ENCODE peak calls at places on chromosomes 13 and 19, in six cellular contexts. E is CD8-positive, alpha-beta T cell; Y is CD4-positive, alpha-beta T cell; T is ovary; I is testis; A is lower lobe of right lung. Q is an unnamed sample.

GRCh38 chr13:109694972-109695371 is 91.4 kb downstream of the IRS2 start:
- DNase-seq in I (no peak), E (no peak), A (no peak), T (no peak), Y (no peak), Q (no peak)

GRCh38 chr13:36945078-36945477 is 25.0 kb upstream of the SMAD9 start:
- DNase-seq in I (no peak), T (no peak), E (no peak), Y (no peak), A (no peak), Q (no peak)

GRCh38 chr19:17325881-17326594 is 8.6 kb downstream of the ANO8 start:
- DNase-seq in Y (no peak), I (peak; percentile 84), A (no peak), E (no peak), T (no peak), Q (no peak)

GRCh38 chr13:21399741-21400140 is 59.4 kb downstream of the ZDHHC20 start:
- DNase-seq in I (no peak), Y (no peak), A (no peak), E (no peak), T (no peak), Q (no peak)

GRCh38 chr13:113898391-113898790 is 34.5 kb upstream of the GAS6 start:
- DNase-seq in T (no peak), Y (no peak), E (no peak), I (no peak), A (no peak), Q (no peak)

GRCh38 chr13:80840313-80840976 is 499.5 kb upstream of the SPRY2 start:
- DNase-seq in Y (no peak), A (no peak), T (no peak), E (no peak), I (no peak), Q (no peak)

GRCh38 chr19:18417250-18418033 is 1.8 kb upstream of the SSBP4 start:
- DNase-seq in Y (no peak), I (peak; percentile 74), E (no peak), A (peak; percentile 87), T (peak; percentile 81), Q (peak; percentile 94)

GRCh38 chr13:43787518-43787891 is 733 bp upstream of the ENOX1 start:
- DNase-seq in I (no peak), A (no peak), T (no peak), E (no peak), Y (no peak), Q (no peak)

GRCh38 chr13:61765940-61766666 is 350.5 kb upstream of the PCDH20 start:
- DNase-seq in I (no peak), T (no peak), A (no peak), Y (no peak), E (no peak), Q (no peak)

GRCh38 chr13:61768175-61768574 is 352.5 kb upstream of the PCDH20 start:
- DNase-seq in A (no peak), Y (no peak), I (no peak), E (no peak), T (no peak), Q (no peak)

GRCh38 chr13:61761690-61762089 is 346.0 kb upstream of the PCDH20 start:
- DNase-seq in A (no peak), T (no peak), I (no peak), Y (no peak), E (no peak), Q (no peak)

GRCh38 chr13:61766667-61767058 is 351.0 kb upstream of the PCDH20 start:
- DNase-seq in Y (no peak), E (no peak), A (no peak), T (no peak), I (no peak), Q (no peak)

GRCh38 chr13:61765181-61765742 is 349.6 kb upstream of the PCDH20 start:
- DNase-seq in E (no peak), I (no peak), T (no peak), Y (no peak), A (no peak), Q (peak; percentile 49)
- H3K27ac ChIP-seq in E (no peak overlapping the region), I (no peak overlapping the region), T (no peak overlapping the region), Y (no peak overlapping the region), A (no peak overlapping the region), Q (no peak overlapping the region)

GRCh38 chr13:25174304-25174703 is 2.2 kb upstream of the AMER2 start:
- DNase-seq in I (no peak), T (no peak), A (no peak), E (no peak), Y (no peak), Q (no peak)

GRCh38 chr13:25175026-25175425 is 2.9 kb upstream of the AMER2 start:
- DNase-seq in A (no peak), T (no peak), E (no peak), I (no peak), Y (no peak), Q (no peak)

GRCh38 chr13:25177012-25177411 is 4.9 kb upstream of the AMER2 start:
- DNase-seq in Y (no peak), T (no peak), A (no peak), I (no peak), E (no peak), Q (no peak)

GRCh38 chr13:25177636-25178035 is 5.5 kb upstream of the AMER2 start:
- DNase-seq in T (no peak), I (no peak), Y (no peak), A (no peak), E (no peak), Q (no peak)

GRCh38 chr13:25175431-25175830 is 3.3 kb upstream of the AMER2 start:
- DNase-seq in T (no peak), A (no peak), Y (no peak), E (no peak), I (no peak), Q (no peak)
- H3K27me3 ChIP-seq in T (no peaks in the 10 kb centered on the region), A (peaks cover 48% of the 10 kb centered on the region), Y (peaks cover 58% of the 10 kb centered on the region), E (peaks cover 5% of the 10 kb centered on the region), I (no peaks in the 10 kb centered on the region), Q (peaks cover 16% of the 10 kb centered on the region)

DNA sequence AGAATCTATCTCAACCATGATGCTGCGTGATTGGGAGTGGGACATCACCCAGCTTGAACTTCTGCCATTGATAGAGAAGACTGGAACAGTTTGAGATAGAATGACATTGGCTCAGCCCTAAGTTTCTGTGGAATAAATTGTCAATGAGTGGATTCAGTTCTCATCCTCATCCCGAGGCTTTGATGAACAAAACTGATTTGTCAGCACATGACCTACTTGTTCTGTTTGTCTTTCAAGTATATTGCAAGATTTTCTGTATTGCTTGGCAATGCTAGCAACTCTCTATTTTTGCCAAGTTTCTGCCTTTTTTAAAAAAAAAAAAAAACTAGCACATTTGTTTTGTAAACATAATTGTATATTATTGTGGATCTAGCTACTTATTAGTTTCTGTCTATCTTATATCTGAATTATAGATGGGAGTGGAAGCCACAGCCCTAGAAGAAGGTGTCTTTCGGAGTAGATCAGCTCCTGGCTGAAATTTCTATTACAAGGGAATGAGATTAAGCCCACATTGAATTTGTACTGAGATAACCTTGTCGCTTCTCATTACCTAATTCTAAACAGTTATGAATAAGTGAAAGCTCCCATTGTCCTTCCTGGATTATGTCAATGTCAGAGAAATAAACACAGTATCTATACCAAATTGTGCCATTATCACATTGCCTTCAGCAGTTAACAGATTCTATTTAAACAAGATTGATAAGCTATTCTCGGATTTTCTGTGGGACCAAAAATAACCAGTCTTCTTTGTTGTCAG is 166.1 kb downstream of the TNFSF13B start:
- DNase-seq in T (no peak), E (no peak), Y (no peak), I (no peak), A (no peak), Q (no peak)
- H3K27ac ChIP-seq in T (no peak overlapping the region), E (no peak overlapping the region), Y (no peak overlapping the region), I (no peak overlapping the region), A (no peak overlapping the region), Q (no peak overlapping the region)

DNA sequence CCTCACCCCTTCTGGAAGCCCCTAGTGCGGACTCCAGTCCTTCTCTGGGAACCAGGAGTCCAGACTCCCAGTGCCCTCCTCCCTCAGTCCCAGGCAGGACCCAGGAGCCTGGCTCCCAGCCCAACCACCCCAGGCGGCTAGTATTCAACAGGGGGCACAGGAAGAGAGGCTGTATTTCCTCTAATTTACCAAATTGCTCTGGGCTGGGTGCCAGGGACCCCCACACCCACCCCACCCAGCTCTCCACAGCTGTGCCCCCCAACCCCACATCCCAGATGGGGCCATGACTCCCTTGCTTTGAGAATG is 3.4 kb downstream of the GRIN2D start:
- DNase-seq in A (no peak), T (no peak), E (no peak), I (no peak), Y (no peak), Q (no peak)
- H3K27me3 ChIP-seq in A (peaks cover 54% of the 10 kb centered on the region), T (peaks cover 2% of the 10 kb centered on the region), E (peaks cover 24% of the 10 kb centered on the region), I (no peaks in the 10 kb centered on the region), Y (peaks cover 34% of the 10 kb centered on the region), Q (peaks cover 34% of the 10 kb centered on the region)

DNA sequence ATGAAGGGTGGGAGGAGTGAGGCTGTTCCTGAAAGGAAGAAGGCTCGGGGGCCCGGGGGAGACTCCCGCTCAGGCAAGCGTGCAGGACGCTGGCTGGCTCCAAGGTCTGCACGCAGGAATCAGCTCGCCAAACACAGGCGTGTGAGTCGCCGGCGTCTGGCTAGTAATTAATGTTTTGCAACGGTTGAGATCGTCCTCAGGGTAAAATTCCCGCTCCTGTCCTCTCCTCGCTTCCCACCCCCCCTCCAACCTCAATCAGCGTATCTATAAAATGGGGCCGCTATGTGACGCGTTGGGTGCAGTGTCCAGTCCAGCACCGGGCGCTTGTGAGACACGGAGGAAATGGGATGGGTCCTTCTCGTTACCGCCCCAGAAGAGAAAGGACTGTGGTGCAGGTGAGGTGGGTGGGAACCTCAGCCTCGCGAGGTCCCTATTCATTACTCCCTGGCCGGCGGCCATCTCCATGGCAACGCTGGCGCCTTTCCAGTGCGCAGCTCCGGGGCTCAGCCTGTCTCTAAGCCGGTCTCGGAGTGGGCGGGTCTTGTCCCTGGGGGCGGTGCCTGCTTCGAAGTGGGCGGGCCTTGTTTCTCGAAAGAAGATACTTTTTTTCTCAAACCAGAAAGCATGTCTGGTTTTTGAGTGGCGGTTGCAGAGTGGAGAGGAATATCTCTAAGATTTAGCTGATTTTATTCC is 6.5 kb upstream of the ZNF579 start:
- DNase-seq in A (peak; percentile 97), E (peak; percentile 92), T (peak; percentile 93), Y (peak; percentile 92), I (peak; percentile 96), Q (peak; percentile 95)
- H3K27ac ChIP-seq in A (peak overlapping the region; percentile 62), E (peak overlapping the region; percentile 24), T (no peak overlapping the region), Y (no peak overlapping the region), I (no peak overlapping the region), Q (no peak overlapping the region)

DNA sequence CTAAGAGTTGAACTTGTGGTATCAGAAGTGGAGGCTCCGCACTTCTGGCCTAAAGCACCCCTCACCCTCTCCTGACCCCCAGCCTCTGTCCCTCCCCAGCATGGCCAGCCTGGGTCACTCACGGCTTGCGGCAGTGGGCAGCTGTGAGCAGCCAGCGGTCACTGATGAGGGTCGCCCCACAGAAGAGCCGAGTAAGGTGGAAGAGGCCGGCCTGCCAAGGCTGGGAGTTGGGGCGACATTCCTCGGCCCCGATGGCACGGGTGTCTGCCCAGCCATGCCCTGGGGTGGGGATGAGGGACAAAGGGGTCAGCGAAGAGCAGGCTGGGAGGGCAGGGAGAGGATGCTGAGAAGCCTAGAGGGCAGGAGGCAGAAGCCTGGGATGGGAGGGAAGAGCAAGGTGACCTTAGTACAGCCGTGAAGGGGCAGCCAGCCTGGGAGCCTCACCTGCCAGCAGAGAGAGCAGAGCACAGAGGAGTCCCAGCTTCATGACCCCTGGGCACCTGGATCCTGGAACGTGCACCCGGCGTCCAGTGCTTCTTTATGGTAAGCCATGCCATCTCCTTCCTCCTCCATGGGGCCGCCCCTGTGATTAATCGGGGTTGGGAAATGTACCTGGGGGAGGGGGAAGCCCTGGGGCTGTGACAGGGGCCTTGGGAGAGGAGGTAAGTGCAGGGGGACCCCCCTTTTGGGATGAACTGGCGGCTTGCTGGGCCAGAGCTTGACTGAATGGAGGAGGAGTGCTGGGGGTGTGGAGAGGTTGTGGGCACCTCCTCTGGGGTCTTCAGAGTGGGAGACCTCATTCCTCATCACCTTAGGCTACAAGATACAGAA is 7.9 kb upstream of the KLK8 start:
- DNase-seq in E (no peak), A (no peak), I (no peak), Y (no peak), T (no peak), Q (no peak)
- H3K27me3 ChIP-seq in E (no peaks in the 10 kb centered on the region), A (peaks cover 39% of the 10 kb centered on the region), I (no peaks in the 10 kb centered on the region), Y (peaks cover 10% of the 10 kb centered on the region), T (no peaks in the 10 kb centered on the region), Q (peaks cover 6% of the 10 kb centered on the region)

Q was measured in heart left ventricle.